ENCODE peak calls at places on chromosome 6, in ten cellular contexts. One of them, this sample, is unnamed. For H3K36me3, the result is how much of the 10 kb centered on the place peaks cover.

GRCh38 chr6:151624481-151624880 is 130.7 kb downstream of the CCDC170 start:
- DNase-seq in MM.1S: no peak
- DNase-seq in esophagus squamous epithelium: no peak
- DNase-seq in GM23248: no peak
- DNase-seq in mammary epithelial cell: no peak
- DNase-seq in ovary: no peak
- DNase-seq in left ventricle myocardium inferior: no peak
- DNase-seq in tibial nerve: no peak
- DNase-seq in CD4-positive, alpha-beta memory T cell: no peak
- DNase-seq in endodermal cell: no peak
- DNase-seq in this sample: no peak

GRCh38 chr6:111710911-111711310 is 105.2 kb upstream of the TRAF3IP2 start:
- DNase-seq in MM.1S: no peak
- DNase-seq in esophagus squamous epithelium: no peak
- DNase-seq in GM23248: no peak
- DNase-seq in mammary epithelial cell: no peak
- DNase-seq in ovary: no peak
- DNase-seq in left ventricle myocardium inferior: no peak
- DNase-seq in tibial nerve: no peak
- DNase-seq in CD4-positive, alpha-beta memory T cell: no peak
- DNase-seq in endodermal cell: no peak
- DNase-seq in this sample: no peak

GRCh38 chr6:4180653-4181255 is 45.4 kb upstream of the ECI2 start:
- DNase-seq in MM.1S: no peak
- DNase-seq in esophagus squamous epithelium: no peak
- DNase-seq in GM23248: peak
- DNase-seq in mammary epithelial cell: peak
- DNase-seq in ovary: no peak
- DNase-seq in left ventricle myocardium inferior: no peak
- DNase-seq in tibial nerve: no peak
- DNase-seq in CD4-positive, alpha-beta memory T cell: no peak
- DNase-seq in endodermal cell: no peak
- DNase-seq in this sample: no peak

GRCh38 chr6:116969211-116969863 is 92.3 kb downstream of the RFX6 start:
- DNase-seq in MM.1S: peak
- DNase-seq in esophagus squamous epithelium: no peak
- DNase-seq in GM23248: peak
- DNase-seq in mammary epithelial cell: peak
- DNase-seq in ovary: no peak
- DNase-seq in left ventricle myocardium inferior: no peak
- DNase-seq in tibial nerve: no peak
- DNase-seq in CD4-positive, alpha-beta memory T cell: peak
- DNase-seq in endodermal cell: peak
- DNase-seq in this sample: no peak

GRCh38 chr6:117483004-117483644 is 650 bp downstream of the DCBLD1 start:
- DNase-seq in MM.1S: peak
- DNase-seq in esophagus squamous epithelium: no peak
- DNase-seq in GM23248: peak
- DNase-seq in mammary epithelial cell: peak
- DNase-seq in ovary: peak
- DNase-seq in left ventricle myocardium inferior: peak
- DNase-seq in tibial nerve: no peak
- DNase-seq in CD4-positive, alpha-beta memory T cell: peak
- DNase-seq in endodermal cell: peak
- DNase-seq in this sample: peak

GRCh38 chr6:100393493-100393892 is 71.2 kb downstream of the SIM1 start:
- DNase-seq in MM.1S: no peak
- DNase-seq in esophagus squamous epithelium: no peak
- DNase-seq in GM23248: no peak
- DNase-seq in mammary epithelial cell: no peak
- DNase-seq in ovary: no peak
- DNase-seq in left ventricle myocardium inferior: no peak
- DNase-seq in tibial nerve: no peak
- DNase-seq in CD4-positive, alpha-beta memory T cell: no peak
- DNase-seq in endodermal cell: no peak
- DNase-seq in this sample: no peak

GRCh38 chr6:99836471-99836870 is 157.6 kb downstream of the MCHR2 start:
- DNase-seq in MM.1S: no peak
- DNase-seq in esophagus squamous epithelium: no peak
- DNase-seq in GM23248: no peak
- DNase-seq in mammary epithelial cell: peak
- DNase-seq in ovary: no peak
- DNase-seq in left ventricle myocardium inferior: no peak
- DNase-seq in tibial nerve: no peak
- DNase-seq in CD4-positive, alpha-beta memory T cell: no peak
- DNase-seq in endodermal cell: no peak
- DNase-seq in this sample: no peak

GRCh38 chr6:148021135-148021534 is 321.5 kb upstream of the SASH1 start:
- DNase-seq in MM.1S: no peak
- DNase-seq in esophagus squamous epithelium: no peak
- DNase-seq in GM23248: no peak
- DNase-seq in mammary epithelial cell: no peak
- DNase-seq in ovary: no peak
- DNase-seq in left ventricle myocardium inferior: no peak
- DNase-seq in tibial nerve: no peak
- DNase-seq in CD4-positive, alpha-beta memory T cell: no peak
- DNase-seq in endodermal cell: no peak
- DNase-seq in this sample: no peak

GRCh38 chr6:134345780-134346179 is 27.9 kb upstream of the SGK1 start:
- DNase-seq in MM.1S: no peak
- DNase-seq in esophagus squamous epithelium: no peak
- DNase-seq in GM23248: no peak
- DNase-seq in mammary epithelial cell: no peak
- DNase-seq in ovary: peak
- DNase-seq in left ventricle myocardium inferior: peak
- DNase-seq in tibial nerve: peak
- DNase-seq in CD4-positive, alpha-beta memory T cell: no peak
- DNase-seq in endodermal cell: no peak
- DNase-seq in this sample: no peak

GRCh38 chr6:157126183-157127098 is 196.9 kb downstream of the TMEM242 start:
- DNase-seq in MM.1S: no peak
- DNase-seq in esophagus squamous epithelium: no peak
- DNase-seq in GM23248: no peak
- DNase-seq in mammary epithelial cell: no peak
- DNase-seq in ovary: no peak
- DNase-seq in left ventricle myocardium inferior: no peak
- DNase-seq in tibial nerve: no peak
- DNase-seq in CD4-positive, alpha-beta memory T cell: no peak
- DNase-seq in endodermal cell: no peak
- DNase-seq in this sample: no peak

GRCh38 chr6:131172237-131172636 is 37.0 kb downstream of the AKAP7 start:
- DNase-seq in MM.1S: no peak
- DNase-seq in esophagus squamous epithelium: no peak
- DNase-seq in GM23248: peak
- DNase-seq in mammary epithelial cell: peak
- DNase-seq in ovary: no peak
- DNase-seq in left ventricle myocardium inferior: no peak
- DNase-seq in tibial nerve: no peak
- DNase-seq in CD4-positive, alpha-beta memory T cell: no peak
- DNase-seq in endodermal cell: no peak
- DNase-seq in this sample: no peak

GRCh38 chr6:131164506-131164905 is 29.2 kb downstream of the AKAP7 start:
- DNase-seq in MM.1S: no peak
- DNase-seq in esophagus squamous epithelium: no peak
- DNase-seq in GM23248: peak
- DNase-seq in mammary epithelial cell: peak
- DNase-seq in ovary: no peak
- DNase-seq in left ventricle myocardium inferior: no peak
- DNase-seq in tibial nerve: no peak
- DNase-seq in CD4-positive, alpha-beta memory T cell: no peak
- DNase-seq in endodermal cell: no peak
- DNase-seq in this sample: no peak

GRCh38 chr6:131167773-131168172 is 32.5 kb downstream of the AKAP7 start:
- DNase-seq in MM.1S: no peak
- DNase-seq in esophagus squamous epithelium: no peak
- DNase-seq in GM23248: no peak
- DNase-seq in mammary epithelial cell: no peak
- DNase-seq in ovary: no peak
- DNase-seq in left ventricle myocardium inferior: no peak
- DNase-seq in tibial nerve: no peak
- DNase-seq in CD4-positive, alpha-beta memory T cell: no peak
- DNase-seq in endodermal cell: no peak
- DNase-seq in this sample: no peak

GRCh38 chr6:131173680-131174079 is 38.4 kb downstream of the AKAP7 start:
- DNase-seq in MM.1S: no peak
- DNase-seq in esophagus squamous epithelium: no peak
- DNase-seq in GM23248: peak
- DNase-seq in mammary epithelial cell: peak
- DNase-seq in ovary: no peak
- DNase-seq in left ventricle myocardium inferior: no peak
- DNase-seq in tibial nerve: no peak
- DNase-seq in CD4-positive, alpha-beta memory T cell: no peak
- DNase-seq in endodermal cell: no peak
- DNase-seq in this sample: no peak

GRCh38 chr6:131169613-131170012 is 34.3 kb downstream of the AKAP7 start:
- DNase-seq in MM.1S: no peak
- DNase-seq in esophagus squamous epithelium: no peak
- DNase-seq in GM23248: no peak
- DNase-seq in mammary epithelial cell: no peak
- DNase-seq in ovary: no peak
- DNase-seq in left ventricle myocardium inferior: no peak
- DNase-seq in tibial nerve: no peak
- DNase-seq in CD4-positive, alpha-beta memory T cell: no peak
- DNase-seq in endodermal cell: no peak
- DNase-seq in this sample: no peak
- H3K36me3 ChIP-seq in MM.1S: under half
- H3K36me3 ChIP-seq in esophagus squamous epithelium: under half
- H3K36me3 ChIP-seq in GM23248: under half
- H3K36me3 ChIP-seq in mammary epithelial cell: under half
- H3K36me3 ChIP-seq in ovary: under half
- H3K36me3 ChIP-seq in left ventricle myocardium inferior: under half
- H3K36me3 ChIP-seq in tibial nerve: under half
- H3K36me3 ChIP-seq in CD4-positive, alpha-beta memory T cell: under half
- H3K36me3 ChIP-seq in endodermal cell: under half
- H3K36me3 ChIP-seq in this sample: under half

GRCh38 chr6:63576147-63576772 is 4.0 kb downstream of the LOC128125822 start:
- DNase-seq in MM.1S: no peak
- DNase-seq in esophagus squamous epithelium: no peak
- DNase-seq in GM23248: no peak
- DNase-seq in mammary epithelial cell: no peak
- DNase-seq in ovary: no peak
- DNase-seq in left ventricle myocardium inferior: no peak
- DNase-seq in tibial nerve: no peak
- DNase-seq in CD4-positive, alpha-beta memory T cell: no peak
- DNase-seq in endodermal cell: no peak
- DNase-seq in this sample: no peak

GRCh38 chr6:63579937-63580703 is 7.8 kb downstream of the LOC128125822 start:
- DNase-seq in MM.1S: no peak
- DNase-seq in esophagus squamous epithelium: no peak
- DNase-seq in GM23248: no peak
- DNase-seq in mammary epithelial cell: no peak
- DNase-seq in ovary: no peak
- DNase-seq in left ventricle myocardium inferior: no peak
- DNase-seq in tibial nerve: no peak
- DNase-seq in CD4-positive, alpha-beta memory T cell: no peak
- DNase-seq in endodermal cell: no peak
- DNase-seq in this sample: no peak

GRCh38 chr6:63578757-63579156 is 6.5 kb downstream of the LOC128125822 start:
- DNase-seq in MM.1S: no peak
- DNase-seq in esophagus squamous epithelium: no peak
- DNase-seq in GM23248: no peak
- DNase-seq in mammary epithelial cell: no peak
- DNase-seq in ovary: no peak
- DNase-seq in left ventricle myocardium inferior: no peak
- DNase-seq in tibial nerve: no peak
- DNase-seq in CD4-positive, alpha-beta memory T cell: no peak
- DNase-seq in endodermal cell: no peak
- DNase-seq in this sample: no peak

GRCh38 chr6:63574554-63574900 is 2.2 kb downstream of the LOC128125822 start:
- DNase-seq in MM.1S: no peak
- DNase-seq in esophagus squamous epithelium: no peak
- DNase-seq in GM23248: no peak
- DNase-seq in mammary epithelial cell: no peak
- DNase-seq in ovary: no peak
- DNase-seq in left ventricle myocardium inferior: no peak
- DNase-seq in tibial nerve: no peak
- DNase-seq in CD4-positive, alpha-beta memory T cell: no peak
- DNase-seq in endodermal cell: no peak
- DNase-seq in this sample: no peak

GRCh38 chr6:63576985-63577712 is 4.9 kb downstream of the LOC128125822 start:
- DNase-seq in MM.1S: no peak
- DNase-seq in esophagus squamous epithelium: no peak
- DNase-seq in GM23248: no peak
- DNase-seq in mammary epithelial cell: no peak
- DNase-seq in ovary: no peak
- DNase-seq in left ventricle myocardium inferior: no peak
- DNase-seq in tibial nerve: no peak
- DNase-seq in CD4-positive, alpha-beta memory T cell: no peak
- DNase-seq in endodermal cell: no peak
- DNase-seq in this sample: no peak
- H3K36me3 ChIP-seq in MM.1S: under half
- H3K36me3 ChIP-seq in esophagus squamous epithelium: under half
- H3K36me3 ChIP-seq in GM23248: half or more
- H3K36me3 ChIP-seq in mammary epithelial cell: half or more
- H3K36me3 ChIP-seq in ovary: under half
- H3K36me3 ChIP-seq in left ventricle myocardium inferior: half or more
- H3K36me3 ChIP-seq in tibial nerve: under half
- H3K36me3 ChIP-seq in CD4-positive, alpha-beta memory T cell: under half
- H3K36me3 ChIP-seq in endodermal cell: half or more
- H3K36me3 ChIP-seq in this sample: half or more

GRCh38 chr6:69719602-69720193 is 77.1 kb downstream of the LMBRD1 start:
- DNase-seq in MM.1S: peak
- DNase-seq in esophagus squamous epithelium: no peak
- DNase-seq in GM23248: peak
- DNase-seq in mammary epithelial cell: peak
- DNase-seq in ovary: no peak
- DNase-seq in left ventricle myocardium inferior: no peak
- DNase-seq in tibial nerve: no peak
- DNase-seq in CD4-positive, alpha-beta memory T cell: no peak
- DNase-seq in endodermal cell: peak
- DNase-seq in this sample: no peak

GRCh38 chr6:69722683-69723082 is 74.1 kb downstream of the LMBRD1 start:
- DNase-seq in MM.1S: no peak
- DNase-seq in esophagus squamous epithelium: no peak
- DNase-seq in GM23248: no peak
- DNase-seq in mammary epithelial cell: no peak
- DNase-seq in ovary: no peak
- DNase-seq in left ventricle myocardium inferior: no peak
- DNase-seq in tibial nerve: no peak
- DNase-seq in CD4-positive, alpha-beta memory T cell: no peak
- DNase-seq in endodermal cell: no peak
- DNase-seq in this sample: no peak
- H3K36me3 ChIP-seq in MM.1S: under half
- H3K36me3 ChIP-seq in esophagus squamous epithelium: under half
- H3K36me3 ChIP-seq in GM23248: under half
- H3K36me3 ChIP-seq in mammary epithelial cell: under half
- H3K36me3 ChIP-seq in ovary: under half
- H3K36me3 ChIP-seq in left ventricle myocardium inferior: under half
- H3K36me3 ChIP-seq in tibial nerve: under half
- H3K36me3 ChIP-seq in CD4-positive, alpha-beta memory T cell: under half
- H3K36me3 ChIP-seq in endodermal cell: under half
- H3K36me3 ChIP-seq in this sample: under half

GRCh38 chr6:47263268-47263667 is 46.4 kb downstream of the TNFRSF21 start:
- DNase-seq in MM.1S: no peak
- DNase-seq in esophagus squamous epithelium: no peak
- DNase-seq in GM23248: no peak
- DNase-seq in mammary epithelial cell: no peak
- DNase-seq in ovary: no peak
- DNase-seq in left ventricle myocardium inferior: no peak
- DNase-seq in tibial nerve: no peak
- DNase-seq in CD4-positive, alpha-beta memory T cell: no peak
- DNase-seq in endodermal cell: no peak
- DNase-seq in this sample: no peak
- H3K36me3 ChIP-seq in MM.1S: under half
- H3K36me3 ChIP-seq in esophagus squamous epithelium: under half
- H3K36me3 ChIP-seq in GM23248: under half
- H3K36me3 ChIP-seq in mammary epithelial cell: under half
- H3K36me3 ChIP-seq in ovary: under half
- H3K36me3 ChIP-seq in left ventricle myocardium inferior: under half
- H3K36me3 ChIP-seq in tibial nerve: under half
- H3K36me3 ChIP-seq in CD4-positive, alpha-beta memory T cell: under half
- H3K36me3 ChIP-seq in endodermal cell: half or more
- H3K36me3 ChIP-seq in this sample: under half

This sample was measured in psoas muscle.